ENCODE peak calls at places on chromosome 9, in four cellular contexts. Z is foreskin fibroblast, G is B cell, B is GM04504. I is an unnamed sample.

GRCh38 chr9:128149951-128150593 is 819 bp downstream of the LCN2 start:
- DNase-seq in B (no peak), G (no peak), Z (no peak), I (no peak)

GRCh38 chr9:16155878-16156277 is 603.0 kb downstream of the CCDC171 start:
- DNase-seq in G (no peak), B (no peak), Z (no peak), I (no peak)

GRCh38 chr9:97076238-97076637 is 37.3 kb upstream of the CTSV start:
- DNase-seq in G (no peak), B (no peak), Z (no peak), I (no peak)

GRCh38 chr9:1071730-1072129 is 21.6 kb downstream of the DMRT2 start:
- DNase-seq in Z (no peak), G (no peak), B (no peak), I (no peak)

GRCh38 chr9:83629433-83630104 is 6.6 kb downstream of the IDNK start:
- DNase-seq in B (no peak), Z (no peak), G (no peak), I (no peak)

GRCh38 chr9:91427873-91428272 is 4.2 kb upstream of the NFIL3 start:
- DNase-seq in G (no peak), Z (peak), B (no peak), I (no peak)

GRCh38 chr9:122236681-122237080 is 7.9 kb upstream of the LHX6 start:
- DNase-seq in G (no peak), Z (peak), B (no peak), I (no peak)

GRCh38 chr9:95370064-95370463 is 52.6 kb upstream of the FANCC start:
- DNase-seq in Z (no peak), G (no peak), B (peak), I (no peak)

GRCh38 chr9:101625871-101626270 is 31.1 kb upstream of the PPP3R2 start:
- DNase-seq in G (no peak), Z (no peak), B (no peak), I (no peak)

GRCh38 chr9:123996731-123997421 is 14.7 kb upstream of the LHX2 start:
- DNase-seq in Z (no peak), G (peak), B (no peak), I (no peak)

GRCh38 chr9:97714435-97714834 is 17.3 kb upstream of the XPA start:
- DNase-seq in Z (peak), B (peak), G (no peak), I (no peak)

GRCh38 chr9:125810161-125810560 is 63.0 kb downstream of the PBX3 start:
- DNase-seq in B (no peak), G (no peak), Z (peak), I (no peak)